ENCODE peak calls at places on chromosomes 2 and 18, in four cellular contexts. B, J, W and Q are unnamed samples.
A peak's percentile ranks its signal among the peaks of the same experiment; 100 is the strongest.

GRCh38 chr18:57561728-57562423 is 24.6 kb downstream of the FECH start:
- DNase-seq in B (no peak), W (peak; percentile 32), J (peak; percentile 43), Q (no peak)

GRCh38 chr2:16114836-16115235 is 174.5 kb downstream of the MYCN start:
- DNase-seq in W (no peak), B (no peak), J (no peak), Q (no peak)

GRCh38 chr2:63855418-63856301 is 14.0 kb downstream of the UGP2 start:
- DNase-seq in B (no peak), J (no peak), W (no peak), Q (no peak)

GRCh38 chr2:157751462-157752058 is 122.9 kb upstream of the ACVR1C start:
- DNase-seq in B (no peak), W (peak; percentile 6), J (no peak), Q (no peak)

GRCh38 chr2:100813527-100813926 is 6.4 kb upstream of the NPAS2 start:
- DNase-seq in W (no peak), J (no peak), B (no peak), Q (peak; percentile 12)

GRCh38 chr18:55779711-55780590 is 192.0 kb upstream of the TCF4 start:
- DNase-seq in W (no peak), B (no peak), J (no peak), Q (no peak)

GRCh38 chr2:70280242-70280798 is 13.2 kb downstream of the SNRPG start:
- DNase-seq in J (no peak), W (no peak), B (no peak), Q (no peak)

GRCh38 chr2:194323740-194324139 is 1333.3 kb upstream of the SLC39A10 start:
- DNase-seq in J (no peak), B (no peak), W (no peak), Q (no peak)

GRCh38 chr2:239932881-239933735 is 92.0 kb downstream of the NDUFA10 start:
- DNase-seq in J (no peak), W (no peak), B (no peak), Q (no peak)